ENCODE peak calls at places on chromosomes 16 and 17, in ten cellular contexts. One of them, this sample, is unnamed.

GRCh38 chr17:57881143-57881542 is 31.3 kb upstream of the MRPS23 start:
- DNase-seq in GM12878: no peak
- DNase-seq in body of pancreas: no peak
- DNase-seq in ovary: no peak
- DNase-seq in Peyer's patch: no peak
- DNase-seq in K562: no peak
- DNase-seq in A549: no peak
- DNase-seq in tibial nerve: no peak
- DNase-seq in uterus: no peak
- DNase-seq in prostate gland: no peak
- DNase-seq in this sample: no peak

GRCh38 chr16:53809088-53809951 is 105.4 kb downstream of the FTO start:
- DNase-seq in GM12878: no peak
- DNase-seq in body of pancreas: no peak
- DNase-seq in ovary: no peak
- DNase-seq in Peyer's patch: no peak
- DNase-seq in K562: no peak
- DNase-seq in A549: no peak
- DNase-seq in tibial nerve: no peak
- DNase-seq in uterus: no peak
- DNase-seq in prostate gland: no peak
- DNase-seq in this sample: no peak

GRCh38 chr16:25110392-25110947 is 1.1 kb upstream of the LCMT1 start:
- DNase-seq in GM12878: no peak
- DNase-seq in body of pancreas: no peak
- DNase-seq in ovary: no peak
- DNase-seq in Peyer's patch: no peak
- DNase-seq in K562: peak
- DNase-seq in A549: no peak
- DNase-seq in tibial nerve: no peak
- DNase-seq in uterus: no peak
- DNase-seq in prostate gland: no peak
- DNase-seq in this sample: peak

GRCh38 chr17:59435238-59435637 is 103.8 kb downstream of the YPEL2 start:
- DNase-seq in GM12878: no peak
- DNase-seq in body of pancreas: no peak
- DNase-seq in ovary: no peak
- DNase-seq in Peyer's patch: no peak
- DNase-seq in K562: no peak
- DNase-seq in A549: no peak
- DNase-seq in tibial nerve: no peak
- DNase-seq in uterus: no peak
- DNase-seq in prostate gland: no peak
- DNase-seq in this sample: no peak

GRCh38 chr17:82791532-82791931 is 39.7 kb downstream of the TBCD start:
- DNase-seq in GM12878: no peak
- DNase-seq in body of pancreas: no peak
- DNase-seq in ovary: no peak
- DNase-seq in Peyer's patch: no peak
- DNase-seq in K562: no peak
- DNase-seq in A549: no peak
- DNase-seq in tibial nerve: no peak
- DNase-seq in uterus: peak
- DNase-seq in prostate gland: no peak
- DNase-seq in this sample: no peak

GRCh38 chr16:24645739-24646645 is 83.5 kb upstream of the TNRC6A start:
- DNase-seq in GM12878: no peak
- DNase-seq in body of pancreas: no peak
- DNase-seq in ovary: peak
- DNase-seq in Peyer's patch: no peak
- DNase-seq in K562: no peak
- DNase-seq in A549: peak
- DNase-seq in tibial nerve: peak
- DNase-seq in uterus: peak
- DNase-seq in prostate gland: no peak
- DNase-seq in this sample: no peak

GRCh38 chr17:27457731-27458523 is 1.7 kb downstream of the KSR1 start:
- DNase-seq in GM12878: no peak
- DNase-seq in body of pancreas: no peak
- DNase-seq in ovary: no peak
- DNase-seq in Peyer's patch: no peak
- DNase-seq in K562: peak
- DNase-seq in A549: peak
- DNase-seq in tibial nerve: no peak
- DNase-seq in uterus: no peak
- DNase-seq in prostate gland: no peak
- DNase-seq in this sample: peak

GRCh38 chr16:3590736-3591435 is 13.7 kb upstream of the NLRC3 start:
- DNase-seq in GM12878: no peak
- DNase-seq in body of pancreas: no peak
- DNase-seq in ovary: no peak
- DNase-seq in Peyer's patch: no peak
- DNase-seq in K562: no peak
- DNase-seq in A549: no peak
- DNase-seq in tibial nerve: no peak
- DNase-seq in uterus: no peak
- DNase-seq in prostate gland: no peak
- DNase-seq in this sample: no peak

GRCh38 chr17:76538941-76539340 is 903 bp upstream of the PRCD start:
- DNase-seq in GM12878: no peak
- DNase-seq in body of pancreas: no peak
- DNase-seq in ovary: no peak
- DNase-seq in Peyer's patch: no peak
- DNase-seq in K562: no peak
- DNase-seq in A549: no peak
- DNase-seq in tibial nerve: no peak
- DNase-seq in uterus: no peak
- DNase-seq in prostate gland: no peak
- DNase-seq in this sample: no peak

GRCh38 chr16:9402293-9402865 is 310.9 kb downstream of the HAPSTR1 start:
- DNase-seq in GM12878: no peak
- DNase-seq in body of pancreas: no peak
- DNase-seq in ovary: no peak
- DNase-seq in Peyer's patch: no peak
- DNase-seq in K562: no peak
- DNase-seq in A549: no peak
- DNase-seq in tibial nerve: no peak
- DNase-seq in uterus: no peak
- DNase-seq in prostate gland: no peak
- DNase-seq in this sample: no peak

GRCh38 chr17:82399601-82400101 is 18.5 kb upstream of the HEXD start:
- DNase-seq in GM12878: no peak
- DNase-seq in body of pancreas: no peak
- DNase-seq in ovary: no peak
- DNase-seq in Peyer's patch: no peak
- DNase-seq in K562: no peak
- DNase-seq in A549: no peak
- DNase-seq in tibial nerve: no peak
- DNase-seq in uterus: no peak
- DNase-seq in prostate gland: no peak
- DNase-seq in this sample: no peak

GRCh38 chr17:41196068-41196467 is 6.4 kb downstream of the KRTAP9-1 start:
- DNase-seq in GM12878: no peak
- DNase-seq in body of pancreas: no peak
- DNase-seq in ovary: no peak
- DNase-seq in Peyer's patch: no peak
- DNase-seq in K562: no peak
- DNase-seq in A549: no peak
- DNase-seq in tibial nerve: no peak
- DNase-seq in uterus: no peak
- DNase-seq in prostate gland: no peak
- DNase-seq in this sample: no peak

GRCh38 chr17:78129385-78130079 is 977 bp upstream of the TMC6 start:
- DNase-seq in GM12878: no peak
- DNase-seq in body of pancreas: peak
- DNase-seq in ovary: no peak
- DNase-seq in Peyer's patch: no peak
- DNase-seq in K562: no peak
- DNase-seq in A549: no peak
- DNase-seq in tibial nerve: no peak
- DNase-seq in uterus: no peak
- DNase-seq in prostate gland: no peak
- DNase-seq in this sample: peak

GRCh38 chr17:4710693-4711634 is 532 bp downstream of the ARRB2 start:
- DNase-seq in GM12878: no peak
- DNase-seq in body of pancreas: no peak
- DNase-seq in ovary: no peak
- DNase-seq in Peyer's patch: no peak
- DNase-seq in K562: no peak
- DNase-seq in A549: no peak
- DNase-seq in tibial nerve: no peak
- DNase-seq in uterus: no peak
- DNase-seq in prostate gland: no peak
- DNase-seq in this sample: peak

GRCh38 chr16:1713933-1714332 is 7.9 kb downstream of the MAPK8IP3 start:
- DNase-seq in GM12878: peak
- DNase-seq in body of pancreas: no peak
- DNase-seq in ovary: no peak
- DNase-seq in Peyer's patch: no peak
- DNase-seq in K562: no peak
- DNase-seq in A549: no peak
- DNase-seq in tibial nerve: no peak
- DNase-seq in uterus: no peak
- DNase-seq in prostate gland: no peak
- DNase-seq in this sample: no peak

DNA sequence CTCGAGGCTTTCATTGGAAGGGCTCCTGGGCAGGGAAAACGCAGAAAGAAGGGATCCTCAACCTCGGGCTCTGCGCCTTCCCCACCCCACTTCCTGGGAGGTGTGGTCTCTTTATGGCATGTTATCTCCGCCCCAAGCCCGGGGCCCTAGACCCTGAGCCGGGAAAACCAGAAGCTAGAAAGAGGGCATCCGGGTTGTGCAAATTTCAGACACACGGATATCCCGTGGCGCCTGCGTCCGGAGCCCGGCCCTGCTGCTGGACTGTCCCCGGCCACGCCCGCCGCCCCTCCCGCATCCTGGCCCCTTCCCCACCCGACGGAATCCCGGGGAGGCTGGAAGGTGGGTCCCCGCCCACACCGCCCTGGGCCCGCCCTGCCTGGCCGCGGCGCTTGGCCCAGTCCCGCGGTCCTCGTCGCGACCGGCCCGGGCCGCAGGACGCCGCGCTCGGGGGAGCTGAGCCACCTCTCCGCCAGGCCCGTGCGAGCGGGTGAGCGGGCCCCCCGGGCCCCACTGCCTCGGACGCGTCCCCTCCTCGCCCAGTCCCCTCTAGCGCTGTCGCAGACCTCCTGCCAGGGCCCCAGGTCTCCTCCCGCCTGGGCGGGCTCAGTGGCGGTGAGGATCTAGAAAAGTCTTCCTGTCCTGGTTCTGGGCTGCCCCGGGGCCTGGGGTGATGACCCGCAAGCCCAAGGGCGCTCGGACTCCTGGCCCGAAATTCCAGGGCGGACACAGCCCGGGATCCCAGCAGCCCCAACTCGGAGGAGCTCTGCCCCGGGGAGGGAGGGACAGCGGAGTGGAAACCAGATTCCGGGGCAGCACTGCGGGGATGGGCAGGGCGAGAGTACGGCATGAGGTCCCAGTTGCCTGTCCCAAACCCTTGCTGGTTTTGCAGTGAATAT is at the start of gene SLC16A5:
- DNase-seq in GM12878: no peak
- DNase-seq in body of pancreas: peak
- DNase-seq in ovary: peak
- DNase-seq in Peyer's patch: peak
- DNase-seq in K562: peak
- DNase-seq in A549: peak
- DNase-seq in tibial nerve: peak
- DNase-seq in uterus: peak
- DNase-seq in prostate gland: peak
- DNase-seq in this sample: peak
- TF ChIP-seq POLR2A in GM12878: peak
- TF ChIP-seq POLR2A in body of pancreas: peak
- TF ChIP-seq POLR2A in ovary: no peak
- TF ChIP-seq POLR2A in Peyer's patch: peak
- TF ChIP-seq POLR2A in K562: peak
- TF ChIP-seq POLR2A in A549: peak
- TF ChIP-seq POLR2A in tibial nerve: peak
- TF ChIP-seq POLR2A in uterus: no peak
- TF ChIP-seq POLR2A in prostate gland: peak
- TF ChIP-seq POLR2A in this sample: peak

GRCh38 chr17:18040287-18040858 is 1.2 kb downstream of the GID4 start:
- DNase-seq in GM12878: no peak
- DNase-seq in body of pancreas: no peak
- DNase-seq in ovary: no peak
- DNase-seq in Peyer's patch: no peak
- DNase-seq in K562: peak
- DNase-seq in A549: no peak
- DNase-seq in tibial nerve: no peak
- DNase-seq in uterus: no peak
- DNase-seq in prostate gland: no peak
- DNase-seq in this sample: no peak
- TF ChIP-seq POLR2A in GM12878: no peak
- TF ChIP-seq POLR2A in body of pancreas: no peak
- TF ChIP-seq POLR2A in ovary: no peak
- TF ChIP-seq POLR2A in Peyer's patch: no peak
- TF ChIP-seq POLR2A in K562: no peak
- TF ChIP-seq POLR2A in A549: no peak
- TF ChIP-seq POLR2A in tibial nerve: no peak
- TF ChIP-seq POLR2A in uterus: no peak
- TF ChIP-seq POLR2A in prostate gland: no peak
- TF ChIP-seq POLR2A in this sample: no peak

DNA sequence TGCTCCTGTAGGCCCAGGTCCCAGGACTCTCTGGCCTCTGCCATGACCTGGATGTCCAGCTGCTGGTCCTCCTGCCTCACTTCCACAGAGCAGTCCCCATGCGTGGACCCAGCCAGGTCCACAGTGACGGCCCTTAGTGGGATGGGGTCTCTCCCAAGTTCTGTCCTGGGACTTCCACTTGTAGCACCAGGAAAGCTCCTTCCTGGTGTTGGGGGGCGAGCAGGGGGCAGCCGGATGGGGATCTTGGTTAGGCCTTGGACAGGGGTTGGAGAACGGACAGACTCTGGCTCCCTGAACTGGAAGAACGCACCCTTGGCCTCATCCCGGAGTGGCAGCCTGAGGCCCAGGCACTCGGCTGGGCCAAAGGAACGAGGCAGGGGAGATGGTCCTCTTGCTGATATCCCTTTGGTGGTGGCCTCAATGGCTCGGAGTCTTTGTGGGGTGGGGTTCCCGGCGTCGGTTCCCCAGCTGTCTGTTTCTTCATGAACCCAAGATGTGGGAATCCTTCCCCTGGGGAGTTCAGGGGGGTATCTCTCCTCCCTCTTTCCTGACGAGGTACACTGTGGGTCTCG is 7.2 kb downstream of the GAS2L2 start:
- DNase-seq in GM12878: no peak
- DNase-seq in body of pancreas: no peak
- DNase-seq in ovary: no peak
- DNase-seq in Peyer's patch: no peak
- DNase-seq in K562: no peak
- DNase-seq in A549: no peak
- DNase-seq in tibial nerve: no peak
- DNase-seq in uterus: no peak
- DNase-seq in prostate gland: no peak
- DNase-seq in this sample: no peak
- TF ChIP-seq POLR2A in GM12878: no peak
- TF ChIP-seq POLR2A in body of pancreas: no peak
- TF ChIP-seq POLR2A in ovary: no peak
- TF ChIP-seq POLR2A in Peyer's patch: no peak
- TF ChIP-seq POLR2A in K562: no peak
- TF ChIP-seq POLR2A in A549: no peak
- TF ChIP-seq POLR2A in tibial nerve: no peak
- TF ChIP-seq POLR2A in uterus: no peak
- TF ChIP-seq POLR2A in prostate gland: no peak
- TF ChIP-seq POLR2A in this sample: no peak

GRCh38 chr16:74307383-74307782 is 10.8 kb downstream of the PSMD7 start:
- DNase-seq in GM12878: no peak
- DNase-seq in body of pancreas: no peak
- DNase-seq in ovary: no peak
- DNase-seq in Peyer's patch: no peak
- DNase-seq in K562: no peak
- DNase-seq in A549: no peak
- DNase-seq in tibial nerve: no peak
- DNase-seq in uterus: no peak
- DNase-seq in prostate gland: no peak
- DNase-seq in this sample: no peak
- TF ChIP-seq POLR2A in GM12878: peak
- TF ChIP-seq POLR2A in body of pancreas: no peak
- TF ChIP-seq POLR2A in ovary: no peak
- TF ChIP-seq POLR2A in Peyer's patch: no peak
- TF ChIP-seq POLR2A in K562: no peak
- TF ChIP-seq POLR2A in A549: no peak
- TF ChIP-seq POLR2A in tibial nerve: no peak
- TF ChIP-seq POLR2A in uterus: no peak
- TF ChIP-seq POLR2A in prostate gland: no peak
- TF ChIP-seq POLR2A in this sample: no peak

This sample was measured in erythroblast.